ENCODE peak calls at places on chromosomes 16 and 17, in ten cellular contexts. Q is PC-9, G is body of pancreas, F is cardiac fibroblast, M is heart right ventricle, S is tibial nerve, X is endothelial cell of umbilical vein, E is mucosa of descending colon, P is mesothelial cell of epicardium, V is stomach. Z is an unnamed sample.

GRCh38 chr16:80652441-80652840 is 111.6 kb downstream of the DYNLRB2 start:
- DNase-seq in Q (no peak), G (no peak), F (no peak), M (no peak), S (no peak), X (no peak), E (no peak), P (no peak), V (no peak), Z (no peak)

GRCh38 chr17:732788-733720 is 658 bp downstream of the TLCD3A start:
- DNase-seq in Q (peak; percentile 29), G (peak; percentile 63), F (peak; percentile 29), M (no peak), S (no peak), X (peak; percentile 57), E (peak; percentile 61), P (peak; percentile 32), V (peak; percentile 61), Z (peak; percentile 43)

GRCh38 chr17:79009397-79010303 is at the start of gene CANT1:
- DNase-seq in Q (peak; percentile 83), G (peak; percentile 85), F (peak; percentile 91), M (peak; percentile 81), S (peak; percentile 62), X (peak; percentile 92), E (peak; percentile 91), P (peak; percentile 80), V (peak; percentile 85), Z (peak; percentile 90)

GRCh38 chr16:12901597-12902436 is at the start of gene SHISA9:
- DNase-seq in Q (no peak), G (no peak), F (no peak), M (no peak), S (no peak), X (no peak), E (no peak), P (no peak), V (no peak), Z (no peak)

GRCh38 chr17:65558683-65559311 is 2.7 kb downstream of the AXIN2 start:
- DNase-seq in Q (no peak), G (no peak), F (no peak), M (no peak), S (no peak), X (no peak), E (peak; percentile 58), P (no peak), V (no peak), Z (no peak)

GRCh38 chr17:7929158-7930029 is at the start of gene KCNAB3:
- DNase-seq in Q (no peak), G (peak; percentile 26), F (peak; percentile 80), M (no peak), S (no peak), X (peak; percentile 67), E (peak; percentile 52), P (peak; percentile 64), V (no peak), Z (no peak)

GRCh38 chr17:56995776-56996175 is 17.8 kb downstream of the SCPEP1 start:
- DNase-seq in Q (no peak), G (no peak), F (peak; percentile 21), M (no peak), S (no peak), X (no peak), E (no peak), P (no peak), V (no peak), Z (no peak)

GRCh38 chr17:79363552-79364275 is 247.1 kb downstream of the RBFOX3 start:
- DNase-seq in Q (no peak), G (no peak), F (no peak), M (no peak), S (no peak), X (no peak), E (no peak), P (no peak), V (no peak), Z (no peak)

GRCh38 chr17:68302066-68302564 is 10.8 kb downstream of the ARSG start:
- DNase-seq in Q (no peak), G (no peak), F (peak; percentile 49), M (no peak), S (peak; percentile 47), X (peak; percentile 97), E (no peak), P (no peak), V (no peak), Z (no peak)

GRCh38 chr17:73765824-73766563 is 121.7 kb upstream of the SDK2 start:
- DNase-seq in Q (no peak), G (no peak), F (no peak), M (peak; percentile 32), S (no peak), X (no peak), E (no peak), P (no peak), V (no peak), Z (no peak)

GRCh38 chr17:13437966-13438779 is 163.6 kb downstream of the HS3ST3A1 start:
- DNase-seq in Q (no peak), G (no peak), F (no peak), M (no peak), S (no peak), X (no peak), E (peak; percentile 30), P (no peak), V (no peak), Z (peak; percentile 57)

GRCh38 chr17:64306850-64307463 is 43.9 kb upstream of the TEX2 start:
- DNase-seq in Q (peak; percentile 62), G (peak; percentile 69), F (peak; percentile 91), M (peak; percentile 66), S (peak; percentile 75), X (peak; percentile 84), E (peak; percentile 66), P (peak; percentile 39), V (peak; percentile 73), Z (peak; percentile 89)

GRCh38 chr16:9092282-9092962 is 978 bp downstream of the HAPSTR1 start:
- DNase-seq in Q (peak; percentile 48), G (peak; percentile 20), F (no peak), M (peak; percentile 55), S (no peak), X (peak; percentile 31), E (peak; percentile 76), P (peak; percentile 25), V (peak; percentile 47), Z (no peak)
- TF ChIP-seq CTCF in Q (no peak), G (no peak), F (no peak), M (no peak), S (no peak), X (no peak), E (no peak), P (no peak), V (no peak), Z (no peak)

GRCh38 chr17:47896672-47897490 is 845 bp downstream of the SP2 start:
- DNase-seq in Q (no peak), G (no peak), F (peak; percentile 43), M (no peak), S (no peak), X (peak; percentile 63), E (no peak), P (no peak), V (no peak), Z (peak; percentile 14)
- TF ChIP-seq CTCF in Q (no peak), G (no peak), F (no peak), M (no peak), S (no peak), X (no peak), E (no peak), P (no peak), V (no peak), Z (no peak)

GRCh38 chr16:58128181-58128631 is 975 bp downstream of the CFAP20 start:
- DNase-seq in Q (no peak), G (no peak), F (no peak), M (no peak), S (no peak), X (no peak), E (no peak), P (no peak), V (no peak), Z (no peak)

GRCh38 chr16:58125781-58126335 is 3.3 kb downstream of the CFAP20 start:
- DNase-seq in Q (no peak), G (no peak), F (no peak), M (no peak), S (no peak), X (no peak), E (no peak), P (no peak), V (no peak), Z (no peak)

GRCh38 chr16:58127634-58128033 is 1.5 kb downstream of the CFAP20 start:
- DNase-seq in Q (no peak), G (no peak), F (no peak), M (no peak), S (no peak), X (peak; percentile 15), E (no peak), P (no peak), V (no peak), Z (peak; percentile 17)

GRCh38 chr16:58126451-58126968 is 2.7 kb downstream of the CFAP20 start:
- DNase-seq in Q (no peak), G (no peak), F (no peak), M (no peak), S (no peak), X (no peak), E (no peak), P (no peak), V (no peak), Z (no peak)

DNA sequence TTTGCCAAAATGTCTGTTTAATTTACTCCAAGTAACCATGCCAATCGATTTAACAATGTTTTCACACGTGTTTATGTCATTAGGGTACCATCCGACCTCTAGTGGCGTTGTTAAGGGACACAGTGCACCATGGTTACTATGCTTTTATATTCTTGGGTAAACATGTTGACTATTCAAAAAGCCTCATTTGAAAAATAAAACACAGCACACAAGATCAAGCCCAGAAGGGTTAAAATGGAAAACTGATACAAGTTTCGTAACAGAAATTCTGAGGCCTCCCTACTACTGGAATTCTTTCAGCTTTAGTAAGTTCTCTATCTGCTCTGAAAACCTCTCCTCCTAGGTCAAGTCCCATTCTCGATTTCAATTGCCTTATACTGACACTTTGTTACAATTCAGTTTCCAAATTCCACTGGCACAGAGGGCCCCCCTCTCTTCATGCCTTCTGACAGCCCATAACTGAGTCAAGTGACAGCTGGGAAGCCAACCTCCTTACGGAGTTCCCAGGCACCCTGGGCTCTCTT is 2.1 kb downstream of the CFAP20 start:
- DNase-seq in Q (no peak), G (peak; percentile 67), F (peak; percentile 82), M (no peak), S (peak; percentile 41), X (peak; percentile 84), E (no peak), P (no peak), V (no peak), Z (peak; percentile 47)
- TF ChIP-seq CTCF in Q (no peak), G (peak; percentile 51), F (peak; percentile 38), M (no peak), S (no peak), X (no peak), E (no peak), P (no peak), V (peak; percentile 7), Z (peak; percentile 38)

DNA sequence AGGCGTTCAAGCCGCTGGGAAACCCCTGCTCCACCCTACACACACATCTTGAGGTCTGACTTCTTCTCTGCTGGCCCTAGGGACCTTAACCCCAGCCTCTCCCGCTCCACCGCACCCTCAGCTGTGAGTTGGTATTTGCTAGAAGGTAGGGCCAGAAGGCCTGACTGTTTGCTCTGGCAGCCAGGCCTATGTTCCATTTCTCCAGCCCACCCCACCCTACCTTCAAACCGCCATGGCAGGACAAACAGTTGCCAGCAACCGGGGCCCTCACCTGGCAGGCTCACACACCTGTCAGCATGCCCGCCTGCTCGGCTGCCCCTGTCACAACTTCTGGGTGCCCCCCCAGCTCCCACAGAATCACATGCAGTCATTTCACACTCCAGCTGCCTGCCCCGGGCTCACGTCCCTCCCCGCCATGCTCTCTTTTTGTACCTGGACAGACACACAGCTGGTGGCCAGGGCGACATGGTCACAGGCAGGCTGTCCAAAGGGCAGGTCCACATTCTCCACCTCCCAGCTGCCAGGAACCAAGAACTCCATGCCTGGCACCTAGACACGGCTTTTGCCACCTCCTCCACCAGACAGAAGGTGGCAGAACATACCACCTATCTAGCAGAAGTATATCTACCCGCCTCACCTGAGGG is 2.6 kb upstream of the ATP2A3 start:
- DNase-seq in Q (no peak), G (peak; percentile 85), F (no peak), M (no peak), S (no peak), X (no peak), E (peak; percentile 81), P (no peak), V (peak; percentile 89), Z (no peak)
- TF ChIP-seq CTCF in Q (no peak), G (peak; percentile 51), F (no peak), M (no peak), S (no peak), X (no peak), E (no peak), P (no peak), V (no peak), Z (no peak)